ENCODE peak calls at places on chromosomes 7 and 10, in seven cellular contexts. W, O, R, E, F, S and I are unnamed samples.
A peak's percentile ranks its signal among the peaks of the same experiment; 100 is the strongest.

GRCh38 chr10:119457966-119458766 is 84.4 kb downstream of the RGS10 start:
- DNase-seq in W (no peak), O (no peak), R (no peak), E (no peak), F (no peak), S (no peak), I (no peak)

GRCh38 chr10:4671451-4672145 is 154.4 kb upstream of the AKR1E2 start:
- DNase-seq in W (no peak), O (no peak), R (no peak), E (no peak), F (no peak), S (no peak), I (no peak)

GRCh38 chr10:43653746-43654145 is 5.1 kb upstream of the ZNF32 start:
- DNase-seq in W (no peak), O (no peak), R (no peak), E (no peak), F (peak; percentile 39), S (no peak), I (no peak)

GRCh38 chr7:47576031-47576908 is 5.6 kb downstream of the TNS3 start:
- DNase-seq in W (peak; percentile 90), O (peak; percentile 89), R (no peak), E (no peak), F (no peak), S (peak; percentile 81), I (no peak)

GRCh38 chr10:88233870-88234269 is 349.2 kb downstream of the RNLS start:
- DNase-seq in W (no peak), O (no peak), R (no peak), E (no peak), F (no peak), S (no peak), I (no peak)

GRCh38 chr10:17472481-17473227 is 18.3 kb upstream of the ST8SIA6 start:
- DNase-seq in W (no peak), O (no peak), R (peak; percentile 44), E (no peak), F (no peak), S (no peak), I (no peak)

GRCh38 chr10:14523286-14523685 is 192.6 kb upstream of the FRMD4A start:
- DNase-seq in W (no peak), O (no peak), R (no peak), E (no peak), F (no peak), S (no peak), I (no peak)

GRCh38 chr7:128406986-128407589 is 2.7 kb downstream of the IMPDH1 start:
- DNase-seq in W (peak; percentile 39), O (no peak), R (no peak), E (peak; percentile 26), F (no peak), S (no peak), I (no peak)

GRCh38 chr7:36055207-36055606 is 97.8 kb upstream of the EEPD1 start:
- DNase-seq in W (no peak), O (no peak), R (no peak), E (no peak), F (no peak), S (no peak), I (no peak)

GRCh38 chr7:70587739-70588138 is 544.2 kb upstream of the GALNT17 start:
- DNase-seq in W (no peak), O (no peak), R (no peak), E (no peak), F (no peak), S (no peak), I (no peak)

GRCh38 chr10:78520737-78521430 is 487.2 kb downstream of the RPS24 start:
- DNase-seq in W (no peak), O (no peak), R (peak; percentile 57), E (no peak), F (no peak), S (peak; percentile 53), I (peak; percentile 40)

GRCh38 chr7:77813180-77813579 is 14.6 kb downstream of the PHTF2 start:
- DNase-seq in W (no peak), O (no peak), R (no peak), E (no peak), F (no peak), S (no peak), I (no peak)

GRCh38 chr10:73042130-73042529 is 54.5 kb downstream of the P4HA1 start:
- DNase-seq in W (no peak), O (no peak), R (no peak), E (no peak), F (no peak), S (no peak), I (no peak)

GRCh38 chr7:137636376-137636775 is 210.4 kb downstream of the DGKI start:
- DNase-seq in W (no peak), O (no peak), R (no peak), E (no peak), F (no peak), S (no peak), I (no peak)

GRCh38 chr10:12348870-12349627 is at the start of gene CAMK1D:
- DNase-seq in W (peak; percentile 93), O (peak; percentile 77), R (peak; percentile 88), E (peak; percentile 92), F (peak; percentile 66), S (peak; percentile 70), I (peak; percentile 80)

GRCh38 chr7:27187702-27188665 is 3.0 kb upstream of the HOXA11 start:
- DNase-seq in W (no peak), O (peak; percentile 20), R (peak; percentile 72), E (no peak), F (no peak), S (no peak), I (peak; percentile 68)

GRCh38 chr7:131007439-131008330 is 273.7 kb upstream of the KLF14 start:
- DNase-seq in W (peak; percentile 57), O (peak; percentile 73), R (peak; percentile 89), E (peak; percentile 38), F (peak; percentile 72), S (peak; percentile 81), I (no peak)

GRCh38 chr10:1739751-1740150 is 2.4 kb upstream of the ADARB2 start:
- DNase-seq in W (no peak), O (no peak), R (no peak), E (no peak), F (no peak), S (no peak), I (no peak)

GRCh38 chr7:19009241-19009935 is 108.0 kb downstream of the TWIST1 start:
- DNase-seq in W (no peak), O (no peak), R (no peak), E (no peak), F (no peak), S (peak; percentile 53), I (no peak)

GRCh38 chr10:50511512-50512213 is 112.1 kb downstream of the SGMS1 start:
- DNase-seq in W (no peak), O (no peak), R (no peak), E (no peak), F (peak; percentile 9), S (peak; percentile 14), I (no peak)

GRCh38 chr10:131852823-131853609 is 47.8 kb upstream of the PPP2R2D start:
- DNase-seq in W (no peak), O (no peak), R (no peak), E (no peak), F (no peak), S (no peak), I (peak; percentile 59)

GRCh38 chr10:119201233-119201632 is 6.1 kb upstream of the GRK5 start:
- DNase-seq in W (no peak), O (no peak), R (no peak), E (no peak), F (no peak), S (no peak), I (no peak)

GRCh38 chr10:36450385-36450784 is 675.0 kb upstream of the ANKRD30A start:
- DNase-seq in W (no peak), O (no peak), R (peak; percentile 9), E (no peak), F (no peak), S (peak; percentile 89), I (no peak)

GRCh38 chr7:44431091-44431608 is 59.3 kb downstream of the NUDCD3 start:
- DNase-seq in W (peak; percentile 47), O (no peak), R (peak; percentile 69), E (peak; percentile 65), F (no peak), S (no peak), I (no peak)
- TF ChIP-seq CTCF in W (peak; percentile 36), O (no peak), R (peak; percentile 70), E (peak; percentile 82), F (peak; percentile 5), S (no peak), I (no peak)

GRCh38 chr10:22553452-22553995 is 160.9 kb downstream of the PIP4K2A start:
- DNase-seq in W (no peak), O (no peak), R (no peak), E (no peak), F (no peak), S (no peak), I (no peak)

GRCh38 chr10:22552888-22553378 is 161.4 kb downstream of the PIP4K2A start:
- DNase-seq in W (no peak), O (no peak), R (no peak), E (no peak), F (peak; percentile 61), S (no peak), I (no peak)

GRCh38 chr10:22551966-22552365 is 162.4 kb downstream of the PIP4K2A start:
- DNase-seq in W (no peak), O (no peak), R (no peak), E (no peak), F (no peak), S (no peak), I (no peak)

GRCh38 chr10:22556774-22557173 is 157.6 kb downstream of the PIP4K2A start:
- DNase-seq in W (no peak), O (no peak), R (no peak), E (no peak), F (no peak), S (no peak), I (no peak)

DNA sequence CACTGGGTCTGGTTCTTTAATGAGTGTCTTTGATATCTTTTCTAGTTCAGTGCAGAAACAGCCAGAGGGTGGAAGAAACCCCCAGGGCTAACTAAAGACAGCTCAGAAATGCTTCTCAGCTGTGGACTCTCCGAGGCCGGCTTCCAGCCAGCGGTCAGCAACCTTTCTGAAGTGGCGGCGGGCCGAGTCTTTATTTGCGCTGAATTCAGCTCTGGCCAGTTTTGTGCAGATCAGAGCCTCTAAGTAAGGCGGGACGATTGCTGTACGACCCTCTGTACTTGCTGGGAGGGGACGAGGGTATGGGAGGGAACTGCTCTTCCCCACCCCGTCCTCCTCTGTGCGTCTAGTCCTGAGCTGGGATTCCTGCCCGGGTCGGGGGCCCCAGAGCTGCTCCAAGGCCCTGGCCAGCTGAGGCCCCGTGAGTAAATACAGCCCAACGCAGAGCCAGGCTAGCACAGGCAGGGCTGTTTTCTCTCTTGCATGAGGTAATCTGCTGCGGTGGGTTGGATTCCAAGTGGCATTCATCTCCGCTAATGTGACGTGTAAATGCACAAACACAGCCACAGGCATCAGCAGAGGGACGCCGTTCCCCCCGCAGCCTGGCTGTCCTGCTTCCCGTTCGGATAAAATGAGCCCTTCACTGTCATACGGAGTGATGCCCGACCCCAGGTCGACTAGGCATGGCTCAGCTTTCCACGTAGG is 159.7 kb downstream of the PIP4K2A start:
- DNase-seq in W (peak; percentile 57), O (peak; percentile 76), R (no peak), E (no peak), F (peak; percentile 70), S (peak; percentile 89), I (peak; percentile 80)
- TF ChIP-seq CTCF in W (no peak), O (no peak), R (no peak), E (no peak), F (no peak), S (no peak), I (no peak)

GRCh38 chr10:70190102-70190501 is 19.8 kb upstream of the SAR1A start:
- DNase-seq in W (no peak), O (no peak), R (no peak), E (no peak), F (no peak), S (no peak), I (no peak)
- TF ChIP-seq CTCF in W (no peak), O (no peak), R (no peak), E (no peak), F (no peak), S (no peak), I (no peak)

GRCh38 chr7:4682621-4683042 is 537 bp downstream of the FOXK1 start:
- DNase-seq in W (no peak), O (peak; percentile 68), R (peak; percentile 54), E (no peak), F (peak; percentile 27), S (peak; percentile 52), I (no peak)
- TF ChIP-seq CTCF in W (peak; percentile 15), O (no peak), R (peak; percentile 28), E (peak; percentile 35), F (no peak), S (peak; percentile 2), I (no peak)